ENCODE peak calls at places on chromosomes 11 and 22, in nine cellular contexts. O is lower lobe of right lung, Y is SK-N-SH, E is A549, X is AG10803, U is heart left ventricle, W is kidney epithelial cell, I is adrenal gland, A is mucosa of descending colon. G is an unnamed sample.

GRCh38 chr22:37282385-37282677 is at the start of gene CYTH4:
- DNase-seq in E (no peak), A (peak), X (no peak), Y (no peak), W (no peak), O (peak), I (no peak), U (peak), G (no peak)

GRCh38 chr11:78432058-78432515 is 14.5 kb upstream of the GAB2 start:
- DNase-seq in E (peak), O (no peak), W (no peak), U (no peak), A (no peak), Y (no peak), X (no peak), I (no peak), G (no peak)

GRCh38 chr11:111596319-111596718 is 5.9 kb upstream of the SIK2 start:
- DNase-seq in U (no peak), X (no peak), E (no peak), W (no peak), O (no peak), A (no peak), I (no peak), Y (no peak), G (no peak)

GRCh38 chr22:17217179-17217578 is 2.1 kb downstream of the ADA2 start:
- DNase-seq in I (no peak), U (no peak), X (no peak), O (no peak), Y (no peak), W (no peak), A (no peak), E (no peak), G (no peak)

GRCh38 chr11:11155962-11156815 is 196.9 kb downstream of the CSNK2A3 start:
- DNase-seq in U (no peak), I (no peak), W (no peak), Y (peak), E (peak), O (no peak), X (no peak), A (no peak), G (no peak)

GRCh38 chr11:21931436-21932101 is 261.3 kb upstream of the ANO5 start:
- DNase-seq in U (no peak), X (no peak), W (no peak), O (no peak), Y (no peak), I (no peak), A (no peak), E (no peak), G (no peak)

GRCh38 chr11:9708544-9708943 is 44.7 kb downstream of the SWAP70 start:
- DNase-seq in O (no peak), A (no peak), U (no peak), W (no peak), I (no peak), Y (no peak), X (no peak), E (no peak), G (no peak)

GRCh38 chr22:27723708-27724107 is 77.8 kb downstream of the MN1 start:
- DNase-seq in E (no peak), I (no peak), W (no peak), O (no peak), U (no peak), X (no peak), A (no peak), Y (no peak), G (no peak)

GRCh38 chr22:37561209-37562048 is 1.1 kb downstream of the CDC42EP1 start:
- DNase-seq in O (peak), X (peak), Y (peak), A (peak), I (peak), E (peak), U (peak), W (no peak), G (no peak)

GRCh38 chr22:26367402-26368245 is 61.4 kb upstream of the ASPHD2 start:
- DNase-seq in O (no peak), Y (peak), U (peak), A (peak), I (no peak), X (peak), E (peak), W (peak), G (no peak)

GRCh38 chr11:31958086-31958735 is 132.7 kb upstream of the RCN1 start:
- DNase-seq in X (peak), I (peak), A (peak), O (peak), W (no peak), Y (peak), U (peak), E (peak), G (no peak)

GRCh38 chr22:26781062-26781461 is 123.7 kb downstream of the MIAT start:
- DNase-seq in Y (no peak), W (no peak), X (no peak), O (no peak), A (no peak), U (no peak), I (no peak), E (no peak), G (no peak)

GRCh38 chr11:64829536-64830251 is 14.8 kb downstream of the CDC42BPG start:
- DNase-seq in Y (no peak), E (no peak), I (no peak), U (no peak), A (no peak), W (no peak), X (no peak), O (no peak), G (no peak)

GRCh38 chr22:24411256-24412004 is 16.0 kb upstream of the ADORA2A start:
- DNase-seq in Y (peak), X (no peak), W (no peak), I (no peak), E (no peak), U (no peak), A (no peak), O (no peak), G (no peak)

GRCh38 chr11:17634776-17635550 is 84.4 kb upstream of the MYOD1 start:
- DNase-seq in I (no peak), Y (peak), A (no peak), E (no peak), U (no peak), O (no peak), W (no peak), X (no peak), G (no peak)

GRCh38 chr22:42562684-42563083 is 8.9 kb downstream of the SERHL2 start:
- DNase-seq in W (no peak), E (no peak), X (no peak), I (no peak), O (no peak), A (no peak), Y (no peak), U (no peak), G (no peak)
- H3K4me3 ChIP-seq in W (no peak), E (no peak), X (no peak), I (no peak), O (no peak), A (no peak), Y (no peak), U (no peak), G (no peak)

GRCh38 chr11:38136887-38137286 is 1538.9 kb upstream of the RAG2 start:
- DNase-seq in X (no peak), O (no peak), E (no peak), I (no peak), W (no peak), U (no peak), Y (no peak), A (no peak), G (no peak)
- H3K4me3 ChIP-seq in X (no peak), O (no peak), E (no peak), I (no peak), W (no peak), U (no peak), Y (no peak), A (no peak), G (no peak)

GRCh38 chr22:41367039-41367679 is 14.6 kb upstream of the TEF start:
- DNase-seq in X (peak), O (peak), U (peak), E (peak), W (peak), Y (peak), A (peak), I (peak), G (peak)
- H3K4me3 ChIP-seq in X (peak), O (peak), U (peak), E (no peak), W (no peak), Y (peak), A (no peak), I (no peak), G (peak)

GRCh38 chr11:120431633-120432032 is 79.9 kb upstream of the GRIK4 start:
- DNase-seq in U (no peak), O (no peak), Y (peak), W (peak), I (no peak), X (peak), E (peak), A (no peak), G (peak)

GRCh38 chr11:120432056-120433018 is 79.2 kb upstream of the GRIK4 start:
- DNase-seq in I (peak), Y (no peak), U (no peak), E (peak), A (no peak), O (no peak), X (peak), W (peak), G (peak)
- H3K4me3 ChIP-seq in I (no peak), Y (peak), U (peak), E (peak), A (no peak), O (no peak), X (peak), W (no peak), G (no peak)

DNA sequence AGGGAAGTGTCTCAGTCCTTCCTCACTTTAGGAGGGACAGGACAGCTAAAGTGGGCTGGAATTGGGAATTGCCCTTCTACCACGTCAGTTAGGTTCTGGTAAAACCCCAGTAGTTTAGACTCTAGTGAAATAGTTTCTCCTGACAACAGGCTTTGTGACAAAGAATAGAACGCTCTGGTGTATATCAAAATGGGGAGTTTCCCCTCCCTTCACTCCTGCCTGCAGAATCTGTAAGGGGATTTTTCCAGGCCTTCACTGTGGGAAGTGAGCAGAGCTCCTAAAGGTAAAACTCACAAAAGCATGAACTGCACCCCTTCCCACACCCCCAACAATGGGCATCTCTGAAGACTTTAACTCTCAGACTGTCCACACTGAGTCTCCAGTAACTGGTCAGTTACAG is 460.9 kb upstream of the LRRC4C start:
- DNase-seq in E (no peak), U (no peak), O (no peak), A (no peak), Y (no peak), W (no peak), X (no peak), I (no peak), G (no peak)
- H3K4me3 ChIP-seq in E (no peak), U (no peak), O (no peak), A (no peak), Y (no peak), W (no peak), X (no peak), I (no peak), G (no peak)

DNA sequence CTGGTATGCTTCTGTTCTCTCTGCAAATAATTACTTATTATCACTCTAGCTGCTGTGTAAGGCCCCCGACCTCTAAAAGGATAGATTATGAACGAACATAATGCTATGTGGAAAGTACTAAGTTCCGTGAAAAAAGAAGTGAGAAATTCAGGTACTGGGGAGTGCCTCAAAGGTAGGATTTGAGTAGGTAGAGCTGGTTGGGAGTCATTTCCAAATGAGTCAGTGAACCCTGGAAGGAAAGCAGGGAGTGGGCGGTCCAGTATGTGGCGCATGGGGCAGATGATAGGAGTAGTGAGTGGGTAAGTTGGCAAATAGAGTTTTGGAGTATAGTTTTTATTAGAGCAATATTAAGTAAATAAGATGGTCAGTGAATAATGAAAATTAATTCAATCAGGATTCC is 2.4 kb downstream of the ZC3H12C start:
- DNase-seq in I (peak), E (no peak), W (no peak), U (no peak), X (no peak), Y (no peak), A (no peak), O (no peak), G (no peak)
- H3K4me3 ChIP-seq in I (no peak), E (no peak), W (no peak), U (no peak), X (no peak), Y (no peak), A (no peak), O (no peak), G (peak)

DNA sequence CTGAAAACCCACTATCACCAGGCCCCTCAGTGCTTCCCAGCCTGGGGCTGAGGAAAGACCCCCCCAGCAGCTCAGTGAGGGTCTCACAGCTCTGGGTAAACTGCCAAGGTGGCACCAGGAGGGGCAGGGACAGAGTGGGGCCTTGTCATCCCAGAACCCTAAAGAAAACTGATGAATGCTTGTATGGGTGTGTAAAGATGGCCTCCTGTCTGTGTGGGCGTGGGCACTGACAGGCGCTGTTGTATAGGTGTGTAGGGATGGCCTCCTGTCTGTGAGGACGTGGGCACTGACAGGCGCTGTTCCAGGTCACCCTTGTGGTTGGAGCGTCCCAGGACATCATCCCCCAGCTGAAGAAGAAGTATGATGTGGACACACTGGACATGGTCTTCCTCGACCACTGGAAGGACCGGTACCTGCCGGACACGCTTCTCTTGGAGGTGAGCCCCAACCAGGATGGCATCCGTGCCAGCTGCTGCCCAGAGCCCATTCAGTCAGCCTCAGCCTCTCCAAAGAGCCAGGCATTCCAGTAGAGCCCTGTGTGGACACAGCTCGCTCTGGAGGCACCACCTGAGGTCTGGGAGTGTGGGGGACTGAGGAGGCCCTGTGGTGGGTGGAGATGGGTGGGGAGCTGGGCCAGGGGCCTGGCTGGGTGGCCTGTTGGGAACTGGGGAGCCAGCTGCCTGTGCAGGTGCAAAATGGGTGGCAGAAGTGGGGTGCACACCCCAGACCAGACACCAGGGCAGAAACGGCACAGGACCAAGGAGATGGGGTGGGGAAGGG is 22.4 kb upstream of the TXNRD2 start:
- DNase-seq in E (no peak), U (no peak), A (no peak), I (no peak), O (no peak), X (no peak), Y (no peak), W (no peak), G (no peak)
- H3K4me3 ChIP-seq in E (no peak), U (no peak), A (no peak), I (no peak), O (peak), X (no peak), Y (no peak), W (no peak), G (no peak)

DNA sequence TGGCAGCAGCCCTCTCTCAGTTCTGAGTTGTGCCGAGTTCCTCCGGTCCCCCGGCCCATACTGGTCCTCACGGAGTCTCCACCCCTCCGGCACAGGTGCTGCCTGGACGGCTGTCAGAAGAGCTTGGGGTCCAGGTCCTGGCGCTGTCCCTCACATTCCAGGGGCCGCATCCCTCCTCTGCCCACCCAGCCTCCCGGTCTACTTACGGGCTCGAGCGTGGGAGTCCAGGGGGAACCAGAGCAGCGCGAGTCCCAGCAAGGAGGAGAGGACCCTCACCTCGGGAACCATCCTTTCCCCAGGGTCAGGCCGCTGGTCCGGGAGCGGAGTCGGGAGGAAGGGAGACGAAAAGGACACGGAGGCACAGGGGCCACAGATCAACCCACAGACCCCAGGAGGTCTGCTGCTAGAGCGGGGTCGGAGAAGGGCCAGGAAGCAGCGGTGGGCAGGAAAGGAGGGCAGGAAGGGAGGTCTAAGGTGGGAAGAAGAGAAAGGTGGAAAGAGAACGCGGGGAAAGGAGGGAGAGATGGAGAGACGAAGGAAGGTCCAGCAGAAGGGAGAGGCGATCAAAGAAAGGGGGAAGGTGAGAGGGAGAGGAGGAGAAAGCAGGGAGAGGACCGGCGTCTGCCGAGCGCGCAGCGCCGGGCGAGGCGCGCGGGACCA is 495 bp downstream of the CHRDL2 start:
- DNase-seq in X (no peak), U (no peak), A (no peak), I (no peak), W (no peak), Y (peak), O (no peak), E (no peak), G (no peak)
- H3K4me3 ChIP-seq in X (no peak), U (peak), A (no peak), I (no peak), W (no peak), Y (peak), O (no peak), E (peak), G (no peak)

DNA sequence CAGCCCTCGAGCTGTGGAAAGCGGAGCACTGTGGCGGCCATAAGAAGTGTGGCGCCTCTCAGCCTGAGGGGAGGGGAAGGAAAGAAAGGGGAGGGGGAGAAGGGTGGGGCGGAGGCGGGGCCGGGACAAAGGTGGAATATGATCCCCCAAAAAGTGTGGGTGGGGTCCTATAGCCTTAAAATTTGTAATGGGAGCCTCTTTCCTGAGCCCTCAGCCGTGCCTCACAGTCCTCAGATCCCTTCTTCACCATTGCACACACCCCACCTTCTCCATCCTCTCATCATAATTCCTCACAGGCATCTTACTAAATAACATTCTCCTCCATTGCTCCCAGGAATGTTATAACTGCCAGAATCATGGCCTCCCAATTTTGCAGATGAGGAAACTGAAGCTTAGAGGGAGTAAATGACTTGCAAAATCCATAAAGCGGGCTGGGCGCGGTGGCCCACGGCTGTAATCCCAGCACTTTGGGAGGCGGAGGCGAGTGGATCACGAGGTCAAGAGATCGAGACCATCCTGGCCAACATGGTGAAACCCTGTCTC is 600 bp upstream of the RAB6A start:
- DNase-seq in X (no peak), I (no peak), W (no peak), Y (no peak), U (peak), E (no peak), A (no peak), O (peak), G (no peak)
- H3K4me3 ChIP-seq in X (peak), I (no peak), W (peak), Y (peak), U (peak), E (peak), A (no peak), O (peak), G (peak)

G was measured in epithelial cell of proximal tubule.